ENCODE peak calls at places on chromosomes 13 and 19, in ten cellular contexts. P is IMR-90, L is lower leg skin, S is testis, U is sigmoid colon, O is H1, W is ovary, B is Peyer's patch, X is transverse colon, I is A549. T is an unnamed sample.

GRCh38 chr13:33676045-33676699 is 141.8 kb upstream of the RFC3 start:
- DNase-seq in I (no peak), L (no peak), X (peak; percentile 44), B (no peak), P (no peak), O (no peak), W (no peak), S (no peak), U (no peak), T (no peak)

GRCh38 chr13:50685491-50685890 is 158.0 kb downstream of the DLEU7 start:
- DNase-seq in L (peak; percentile 92), B (no peak), S (peak; percentile 94), O (no peak), P (no peak), U (peak; percentile 74), W (no peak), I (no peak), X (peak; percentile 41), T (peak; percentile 88)

GRCh38 chr13:31793246-31793645 is 53.9 kb downstream of the RXFP2 start:
- DNase-seq in S (no peak), U (no peak), X (no peak), P (peak; percentile 66), L (no peak), O (no peak), B (no peak), W (no peak), I (no peak), T (no peak)

GRCh38 chr19:57231686-57232085 is 863 bp downstream of the AURKC start:
- DNase-seq in W (no peak), P (no peak), I (no peak), S (no peak), B (no peak), U (no peak), L (no peak), O (no peak), X (no peak), T (no peak)

GRCh38 chr19:49911381-49912145 is 14.9 kb upstream of the IL4I1 start:
- DNase-seq in X (no peak), P (peak; percentile 52), S (no peak), L (no peak), W (no peak), O (no peak), I (no peak), B (no peak), U (no peak), T (no peak)

GRCh38 chr13:25085125-25085742 is 10.7 kb upstream of the PABPC3 start:
- DNase-seq in L (no peak), O (no peak), X (peak; percentile 9), P (peak; percentile 26), U (no peak), S (peak; percentile 66), W (no peak), B (no peak), I (peak; percentile 44), T (no peak)

GRCh38 chr13:30616927-30617314 is 799 bp upstream of the USPL1 start:
- DNase-seq in W (peak; percentile 74), P (peak; percentile 89), X (peak; percentile 71), I (peak; percentile 88), B (peak; percentile 78), L (peak; percentile 92), O (no peak), S (peak; percentile 92), U (peak; percentile 88), T (peak; percentile 71)

GRCh38 chr13:76266566-76266965 is 619.6 kb downstream of the KCTD12 start:
- DNase-seq in U (no peak), I (no peak), P (no peak), O (no peak), W (no peak), X (no peak), L (no peak), S (no peak), B (no peak), T (no peak)

GRCh38 chr13:26229080-26229615 is 7.0 kb upstream of the RNF6 start:
- DNase-seq in P (no peak), L (no peak), S (no peak), I (no peak), U (no peak), W (no peak), O (no peak), B (no peak), X (no peak), T (no peak)

GRCh38 chr13:35954207-35954560 is 177.0 kb downstream of the DCLK1 start:
- DNase-seq in S (no peak), L (no peak), P (no peak), O (no peak), X (no peak), W (no peak), B (no peak), U (no peak), I (no peak), T (no peak)

GRCh38 chr19:12778020-12778904 is 2.9 kb upstream of the HOOK2 start:
- DNase-seq in U (peak; percentile 92), S (peak; percentile 73), O (peak; percentile 76), I (peak; percentile 78), P (peak; percentile 75), W (peak; percentile 77), B (peak; percentile 70), X (peak; percentile 78), L (peak; percentile 94), T (peak; percentile 90)

GRCh38 chr19:12782174-12782423 is 6.7 kb upstream of the HOOK2 start:
- DNase-seq in U (no peak), X (no peak), O (no peak), I (no peak), S (no peak), B (no peak), L (no peak), W (no peak), P (no peak), T (no peak)

GRCh38 chr19:12777217-12778019 is 2.1 kb upstream of the HOOK2 start:
- DNase-seq in P (peak; percentile 68), W (peak; percentile 85), U (peak; percentile 90), L (peak; percentile 96), S (peak; percentile 82), X (peak; percentile 87), I (peak; percentile 77), B (peak; percentile 86), O (peak; percentile 95), T (peak; percentile 84)

GRCh38 chr19:12778905-12779161 is 3.5 kb upstream of the HOOK2 start:
- DNase-seq in P (no peak), S (no peak), W (no peak), U (no peak), I (no peak), O (no peak), X (no peak), L (no peak), B (no peak), T (no peak)

DNA sequence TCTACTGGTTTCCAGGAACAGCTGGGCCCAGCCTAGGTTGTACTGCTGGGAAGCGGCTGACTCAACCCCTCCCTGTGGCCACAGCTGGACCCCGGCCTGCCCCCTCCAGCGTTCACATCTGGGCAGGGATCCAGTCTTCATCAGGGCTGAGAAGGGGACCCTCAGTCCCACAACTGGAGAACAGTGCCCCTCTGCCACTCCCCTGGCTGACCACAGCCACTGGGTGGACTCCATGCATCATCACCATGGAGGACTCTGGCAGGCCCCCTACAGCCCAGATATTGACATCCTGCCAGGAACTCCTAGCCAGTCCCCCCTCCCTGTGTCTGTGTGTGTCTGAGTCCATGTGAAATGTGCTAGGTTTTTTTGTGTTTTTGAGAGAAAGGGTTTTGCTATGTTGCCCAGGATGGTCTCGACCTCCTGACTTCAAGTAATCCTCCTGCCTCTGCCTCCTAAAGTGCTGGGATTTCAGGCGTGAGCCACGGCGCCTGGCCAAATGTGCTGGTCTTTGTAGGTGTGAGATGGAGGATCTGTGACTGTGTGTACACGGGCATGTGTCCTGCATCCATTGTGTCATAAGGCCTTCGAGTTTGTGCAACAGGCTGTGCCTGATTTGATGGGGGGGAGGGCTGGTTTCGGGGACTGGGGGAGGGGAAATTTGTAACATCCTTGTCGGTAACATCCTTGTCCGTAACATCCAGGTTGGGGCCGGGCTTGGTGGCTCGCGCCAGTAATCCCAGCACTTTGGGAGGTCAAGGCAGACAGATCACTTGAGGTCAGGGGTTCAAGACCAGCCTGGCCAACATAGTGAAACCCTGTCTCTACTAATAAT is 4.0 kb upstream of the HOOK2 start:
- DNase-seq in L (peak; percentile 90), W (peak; percentile 85), I (peak; percentile 62), U (peak; percentile 89), X (peak; percentile 46), P (peak; percentile 77), B (no peak), O (no peak), S (peak; percentile 60), T (peak; percentile 81)
- TF ChIP-seq POLR2A in L (no peak), W (peak; percentile 11), I (no peak), U (no peak), X (no peak), P (peak; percentile 62), B (no peak), O (no peak), S (no peak), T (no peak)

GRCh38 chr19:51065221-51065960 is 499 bp upstream of the KLK13 start:
- DNase-seq in S (no peak), U (no peak), I (no peak), W (no peak), B (no peak), L (peak; percentile 76), X (no peak), O (peak; percentile 68), P (no peak), T (no peak)

GRCh38 chr19:51060973-51061372 is 3.9 kb downstream of the KLK13 start:
- DNase-seq in P (no peak), W (no peak), X (no peak), U (no peak), S (no peak), O (no peak), B (no peak), I (no peak), L (no peak), T (no peak)

GRCh38 chr19:51064534-51065220 is at the start of gene KLK13:
- DNase-seq in U (no peak), S (peak; percentile 71), W (no peak), O (peak; percentile 69), B (no peak), I (peak; percentile 22), P (no peak), L (peak; percentile 81), X (no peak), T (peak; percentile 71)

GRCh38 chr19:51066393-51066792 is 1.5 kb upstream of the KLK13 start:
- DNase-seq in L (peak; percentile 57), B (no peak), I (no peak), P (no peak), O (no peak), W (no peak), U (no peak), X (no peak), S (no peak), T (no peak)

GRCh38 chr19:51063664-51064063 is 1.2 kb downstream of the KLK13 start:
- DNase-seq in U (no peak), P (no peak), O (no peak), W (no peak), B (no peak), X (no peak), L (peak; percentile 74), I (no peak), S (no peak), T (no peak)
- H3K4me3 ChIP-seq in U (no peak overlapping the region), P (no peak overlapping the region), O (no peak overlapping the region), W (no peak overlapping the region), B (no peak overlapping the region), X (no peak overlapping the region), L (no peak overlapping the region), I (no peak overlapping the region), S (no peak overlapping the region), T (no peak overlapping the region)

GRCh38 chr13:97125810-97126738 is 96.1 kb upstream of the MBNL2 start:
- DNase-seq in W (peak; percentile 55), L (peak; percentile 89), X (no peak), P (peak; percentile 39), I (no peak), B (no peak), O (no peak), S (no peak), U (peak; percentile 78), T (peak; percentile 51)
- TF ChIP-seq CTCF in W (no peak), L (no peak), X (no peak), P (no peak), I (no peak), B (no peak), O (no peak), S (no peak), U (no peak), T (no peak)

GRCh38 chr19:10419646-10420443 is 493 bp upstream of the PDE4A start:
- DNase-seq in I (peak; percentile 90), S (peak; percentile 30), B (no peak), X (no peak), P (peak; percentile 61), U (no peak), W (no peak), L (peak; percentile 86), O (peak; percentile 92), T (no peak)
- TF ChIP-seq POLR2A in I (no peak), S (no peak), B (no peak), X (no peak), P (peak; percentile 23), U (no peak), W (no peak), L (no peak), O (no peak), T (no peak)

T was measured in heart left ventricle.